ENCODE peak calls at places on chromosomes 12 and 14, in nine cellular contexts. One of them, this sample, is unnamed.

GRCh38 chr14:102362545-102363181 is at the start of the genes CINP and TECPR2:
- DNase-seq in stomach: peak; percentile 99
- DNase-seq in GM23248: peak; percentile 100
- DNase-seq in adrenal gland: peak; percentile 98
- DNase-seq in IMR-90: peak; percentile 93
- DNase-seq in neural progenitor cell: peak; percentile 99
- DNase-seq in Peyer's patch: peak; percentile 99
- DNase-seq in mesendoderm: peak; percentile 96
- DNase-seq in PC-3: peak; percentile 96
- DNase-seq in this sample: peak; percentile 91

GRCh38 chr12:94623161-94623920 is 27.0 kb downstream of the TMCC3 start:
- DNase-seq in stomach: no peak
- DNase-seq in GM23248: no peak
- DNase-seq in adrenal gland: no peak
- DNase-seq in IMR-90: no peak
- DNase-seq in neural progenitor cell: no peak
- DNase-seq in Peyer's patch: peak; percentile 37
- DNase-seq in mesendoderm: no peak
- DNase-seq in PC-3: no peak
- DNase-seq in this sample: no peak

GRCh38 chr14:36655571-36655962 is 6.1 kb upstream of the PAX9 start:
- DNase-seq in stomach: no peak
- DNase-seq in GM23248: no peak
- DNase-seq in adrenal gland: no peak
- DNase-seq in IMR-90: no peak
- DNase-seq in neural progenitor cell: peak; percentile 55
- DNase-seq in Peyer's patch: no peak
- DNase-seq in mesendoderm: peak; percentile 71
- DNase-seq in PC-3: no peak
- DNase-seq in this sample: no peak

GRCh38 chr12:99383258-99383657 is 264.3 kb upstream of the GARIN6 start:
- DNase-seq in stomach: no peak
- DNase-seq in GM23248: no peak
- DNase-seq in adrenal gland: no peak
- DNase-seq in IMR-90: no peak
- DNase-seq in neural progenitor cell: no peak
- DNase-seq in Peyer's patch: no peak
- DNase-seq in mesendoderm: no peak
- DNase-seq in PC-3: no peak
- DNase-seq in this sample: no peak

GRCh38 chr12:7060353-7060954 is at the start of gene C1S:
- DNase-seq in stomach: peak; percentile 39
- DNase-seq in GM23248: peak; percentile 98
- DNase-seq in adrenal gland: peak; percentile 80
- DNase-seq in IMR-90: peak; percentile 99
- DNase-seq in neural progenitor cell: peak; percentile 6
- DNase-seq in Peyer's patch: peak; percentile 65
- DNase-seq in mesendoderm: peak; percentile 94
- DNase-seq in PC-3: peak; percentile 44
- DNase-seq in this sample: no peak

GRCh38 chr12:119594772-119595445 is 1.3 kb downstream of the TMEM233 start:
- DNase-seq in stomach: no peak
- DNase-seq in GM23248: peak; percentile 6
- DNase-seq in adrenal gland: no peak
- DNase-seq in IMR-90: no peak
- DNase-seq in neural progenitor cell: peak; percentile 63
- DNase-seq in Peyer's patch: no peak
- DNase-seq in mesendoderm: peak; percentile 31
- DNase-seq in PC-3: no peak
- DNase-seq in this sample: no peak

GRCh38 chr14:94288610-94289465 is 4.2 kb downstream of the SERPINA10 start:
- DNase-seq in stomach: no peak
- DNase-seq in GM23248: no peak
- DNase-seq in adrenal gland: no peak
- DNase-seq in IMR-90: no peak
- DNase-seq in neural progenitor cell: peak; percentile 41
- DNase-seq in Peyer's patch: no peak
- DNase-seq in mesendoderm: peak; percentile 40
- DNase-seq in PC-3: no peak
- DNase-seq in this sample: no peak

GRCh38 chr12:110600254-110600653 is 13.7 kb upstream of the TCTN1 start:
- DNase-seq in stomach: no peak
- DNase-seq in GM23248: peak; percentile 79
- DNase-seq in adrenal gland: no peak
- DNase-seq in IMR-90: peak; percentile 72
- DNase-seq in neural progenitor cell: no peak
- DNase-seq in Peyer's patch: no peak
- DNase-seq in mesendoderm: peak; percentile 46
- DNase-seq in PC-3: peak; percentile 89
- DNase-seq in this sample: no peak

GRCh38 chr12:39095636-39096330 is 190.4 kb upstream of the CPNE8 start:
- DNase-seq in stomach: no peak
- DNase-seq in GM23248: no peak
- DNase-seq in adrenal gland: no peak
- DNase-seq in IMR-90: no peak
- DNase-seq in neural progenitor cell: no peak
- DNase-seq in Peyer's patch: no peak
- DNase-seq in mesendoderm: peak; percentile 40
- DNase-seq in PC-3: no peak
- DNase-seq in this sample: no peak

GRCh38 chr12:105256921-105257320 is 20.9 kb upstream of the APPL2 start:
- DNase-seq in stomach: no peak
- DNase-seq in GM23248: peak; percentile 96
- DNase-seq in adrenal gland: no peak
- DNase-seq in IMR-90: peak; percentile 89
- DNase-seq in neural progenitor cell: no peak
- DNase-seq in Peyer's patch: no peak
- DNase-seq in mesendoderm: no peak
- DNase-seq in PC-3: peak; percentile 53
- DNase-seq in this sample: no peak

GRCh38 chr12:51028811-51029146 is 2.6 kb upstream of the SLC11A2 start:
- DNase-seq in stomach: no peak
- DNase-seq in GM23248: peak; percentile 45
- DNase-seq in adrenal gland: no peak
- DNase-seq in IMR-90: no peak
- DNase-seq in neural progenitor cell: no peak
- DNase-seq in Peyer's patch: no peak
- DNase-seq in mesendoderm: peak; percentile 39
- DNase-seq in PC-3: peak; percentile 20
- DNase-seq in this sample: no peak

GRCh38 chr12:85963322-85963721 is 89.2 kb downstream of the NTS start:
- DNase-seq in stomach: no peak
- DNase-seq in GM23248: no peak
- DNase-seq in adrenal gland: no peak
- DNase-seq in IMR-90: no peak
- DNase-seq in neural progenitor cell: no peak
- DNase-seq in Peyer's patch: no peak
- DNase-seq in mesendoderm: no peak
- DNase-seq in PC-3: no peak
- DNase-seq in this sample: no peak

GRCh38 chr14:93173943-93174395 is 10.7 kb downstream of the MOAP1 start:
- DNase-seq in stomach: peak; percentile 14
- DNase-seq in GM23248: peak; percentile 52
- DNase-seq in adrenal gland: peak; percentile 66
- DNase-seq in IMR-90: peak; percentile 22
- DNase-seq in neural progenitor cell: no peak
- DNase-seq in Peyer's patch: peak; percentile 45
- DNase-seq in mesendoderm: no peak
- DNase-seq in PC-3: peak; percentile 20
- DNase-seq in this sample: no peak

GRCh38 chr12:54932691-54933090 is 51.9 kb downstream of the TESPA1 start:
- DNase-seq in stomach: no peak
- DNase-seq in GM23248: peak; percentile 18
- DNase-seq in adrenal gland: no peak
- DNase-seq in IMR-90: no peak
- DNase-seq in neural progenitor cell: no peak
- DNase-seq in Peyer's patch: no peak
- DNase-seq in mesendoderm: no peak
- DNase-seq in PC-3: peak; percentile 41
- DNase-seq in this sample: no peak

GRCh38 chr14:23034498-23035302 is at the start of gene PSMB5:
- DNase-seq in stomach: peak; percentile 91
- DNase-seq in GM23248: peak; percentile 98
- DNase-seq in adrenal gland: peak; percentile 92
- DNase-seq in IMR-90: peak; percentile 96
- DNase-seq in neural progenitor cell: peak; percentile 95
- DNase-seq in Peyer's patch: peak; percentile 96
- DNase-seq in mesendoderm: peak; percentile 99
- DNase-seq in PC-3: peak; percentile 95
- DNase-seq in this sample: peak; percentile 65

GRCh38 chr14:85296466-85297210 is 233.3 kb upstream of the FLRT2 start:
- DNase-seq in stomach: no peak
- DNase-seq in GM23248: peak; percentile 83
- DNase-seq in adrenal gland: peak; percentile 34
- DNase-seq in IMR-90: peak; percentile 70
- DNase-seq in neural progenitor cell: no peak
- DNase-seq in Peyer's patch: no peak
- DNase-seq in mesendoderm: peak; percentile 11
- DNase-seq in PC-3: peak; percentile 35
- DNase-seq in this sample: no peak

GRCh38 chr12:78403681-78404080 is 460.9 kb upstream of the SYT1 start:
- DNase-seq in stomach: no peak
- DNase-seq in GM23248: peak; percentile 50
- DNase-seq in adrenal gland: no peak
- DNase-seq in IMR-90: peak; percentile 40
- DNase-seq in neural progenitor cell: no peak
- DNase-seq in Peyer's patch: no peak
- DNase-seq in mesendoderm: no peak
- DNase-seq in PC-3: peak; percentile 45
- DNase-seq in this sample: no peak
- H3K27ac ChIP-seq in stomach: no peak overlapping the region
- H3K27ac ChIP-seq in GM23248: no peak overlapping the region
- H3K27ac ChIP-seq in adrenal gland: no peak overlapping the region
- H3K27ac ChIP-seq in IMR-90: no peak overlapping the region
- H3K27ac ChIP-seq in neural progenitor cell: no peak overlapping the region
- H3K27ac ChIP-seq in Peyer's patch: no peak overlapping the region
- H3K27ac ChIP-seq in mesendoderm: no peak overlapping the region
- H3K27ac ChIP-seq in PC-3: peak overlapping the region; percentile 29
- H3K27ac ChIP-seq in this sample: no peak overlapping the region

GRCh38 chr12:21677204-21677603 is 19.6 kb upstream of the LDHB start:
- DNase-seq in stomach: no peak
- DNase-seq in GM23248: no peak
- DNase-seq in adrenal gland: no peak
- DNase-seq in IMR-90: no peak
- DNase-seq in neural progenitor cell: no peak
- DNase-seq in Peyer's patch: no peak
- DNase-seq in mesendoderm: no peak
- DNase-seq in PC-3: no peak
- DNase-seq in this sample: no peak
- H3K27ac ChIP-seq in stomach: no peak overlapping the region
- H3K27ac ChIP-seq in GM23248: no peak overlapping the region
- H3K27ac ChIP-seq in adrenal gland: no peak overlapping the region
- H3K27ac ChIP-seq in IMR-90: no peak overlapping the region
- H3K27ac ChIP-seq in neural progenitor cell: no peak overlapping the region
- H3K27ac ChIP-seq in Peyer's patch: no peak overlapping the region
- H3K27ac ChIP-seq in mesendoderm: no peak overlapping the region
- H3K27ac ChIP-seq in PC-3: no peak overlapping the region
- H3K27ac ChIP-seq in this sample: peak overlapping the region; percentile 29

GRCh38 chr12:124835652-124836410 is 27.8 kb downstream of the SCARB1 start:
- DNase-seq in stomach: no peak
- DNase-seq in GM23248: no peak
- DNase-seq in adrenal gland: peak; percentile 79
- DNase-seq in IMR-90: no peak
- DNase-seq in neural progenitor cell: no peak
- DNase-seq in Peyer's patch: no peak
- DNase-seq in mesendoderm: no peak
- DNase-seq in PC-3: peak; percentile 58
- DNase-seq in this sample: no peak

GRCh38 chr12:124834822-124835221 is 28.8 kb downstream of the SCARB1 start:
- DNase-seq in stomach: no peak
- DNase-seq in GM23248: no peak
- DNase-seq in adrenal gland: peak; percentile 44
- DNase-seq in IMR-90: no peak
- DNase-seq in neural progenitor cell: no peak
- DNase-seq in Peyer's patch: no peak
- DNase-seq in mesendoderm: no peak
- DNase-seq in PC-3: no peak
- DNase-seq in this sample: no peak

GRCh38 chr12:124836759-124837158 is 26.9 kb downstream of the SCARB1 start:
- DNase-seq in stomach: no peak
- DNase-seq in GM23248: no peak
- DNase-seq in adrenal gland: no peak
- DNase-seq in IMR-90: no peak
- DNase-seq in neural progenitor cell: no peak
- DNase-seq in Peyer's patch: no peak
- DNase-seq in mesendoderm: no peak
- DNase-seq in PC-3: no peak
- DNase-seq in this sample: no peak

GRCh38 chr12:124837249-124837897 is 26.3 kb downstream of the SCARB1 start:
- DNase-seq in stomach: no peak
- DNase-seq in GM23248: no peak
- DNase-seq in adrenal gland: no peak
- DNase-seq in IMR-90: no peak
- DNase-seq in neural progenitor cell: no peak
- DNase-seq in Peyer's patch: no peak
- DNase-seq in mesendoderm: no peak
- DNase-seq in PC-3: no peak
- DNase-seq in this sample: no peak

DNA sequence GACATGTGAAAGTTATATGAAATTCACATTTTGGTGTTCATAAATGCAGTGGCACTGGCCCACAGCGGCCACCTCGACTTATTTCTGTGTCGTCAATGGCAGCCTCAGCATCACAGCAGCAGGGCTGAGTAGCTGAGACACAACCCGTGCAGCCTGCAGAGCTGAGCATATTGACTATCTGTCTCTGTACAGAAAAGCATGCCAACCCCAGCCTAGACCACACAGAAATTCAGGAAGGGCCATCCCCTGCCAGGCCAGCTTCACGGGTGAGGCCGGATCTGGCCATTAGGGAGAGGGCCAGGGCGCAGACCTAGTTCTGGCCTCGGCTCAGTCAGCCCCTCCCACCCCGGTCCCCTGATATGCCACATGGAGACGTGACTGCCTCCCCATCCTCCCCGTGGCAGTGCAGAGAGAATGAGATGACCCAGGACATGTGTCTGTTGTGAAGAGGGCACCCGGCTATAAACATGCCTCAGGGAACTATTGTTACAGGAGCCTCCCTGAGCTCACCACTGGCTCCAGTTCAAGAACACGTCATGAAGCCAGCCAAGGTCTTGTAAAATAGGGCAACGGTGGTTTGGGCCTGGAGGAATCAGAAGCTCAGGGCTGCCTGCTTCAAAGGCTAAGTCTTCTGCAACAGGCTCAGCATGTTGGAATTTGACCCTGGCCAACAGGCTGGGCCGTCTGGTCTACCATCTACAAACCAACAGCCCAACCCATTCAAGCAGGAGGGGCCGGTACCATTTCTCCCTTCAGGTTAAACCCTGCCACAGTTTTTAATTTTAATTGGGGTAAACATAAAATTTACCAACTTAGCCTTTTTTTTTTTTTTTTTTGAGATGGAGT is 25.5 kb downstream of the SCARB1 start:
- DNase-seq in stomach: peak; percentile 60
- DNase-seq in GM23248: peak; percentile 96
- DNase-seq in adrenal gland: peak; percentile 99
- DNase-seq in IMR-90: peak; percentile 98
- DNase-seq in neural progenitor cell: no peak
- DNase-seq in Peyer's patch: peak; percentile 92
- DNase-seq in mesendoderm: peak; percentile 56
- DNase-seq in PC-3: peak; percentile 100
- DNase-seq in this sample: no peak
- H3K27ac ChIP-seq in stomach: no peak overlapping the region
- H3K27ac ChIP-seq in GM23248: peak overlapping the region; percentile 70
- H3K27ac ChIP-seq in adrenal gland: peak overlapping the region; percentile 92
- H3K27ac ChIP-seq in IMR-90: peak overlapping the region; percentile 24
- H3K27ac ChIP-seq in neural progenitor cell: no peak overlapping the region
- H3K27ac ChIP-seq in Peyer's patch: peak overlapping the region; percentile 74
- H3K27ac ChIP-seq in mesendoderm: no peak overlapping the region
- H3K27ac ChIP-seq in PC-3: peak overlapping the region; percentile 87
- H3K27ac ChIP-seq in this sample: no peak overlapping the region

GRCh38 chr12:83954071-83954789 is 958.4 kb downstream of the SLC6A15 start:
- DNase-seq in stomach: no peak
- DNase-seq in GM23248: no peak
- DNase-seq in adrenal gland: no peak
- DNase-seq in IMR-90: no peak
- DNase-seq in neural progenitor cell: peak; percentile 2
- DNase-seq in Peyer's patch: no peak
- DNase-seq in mesendoderm: no peak
- DNase-seq in PC-3: no peak
- DNase-seq in this sample: no peak
- H3K27ac ChIP-seq in stomach: no peak overlapping the region
- H3K27ac ChIP-seq in GM23248: no peak overlapping the region
- H3K27ac ChIP-seq in adrenal gland: no peak overlapping the region
- H3K27ac ChIP-seq in IMR-90: no peak overlapping the region
- H3K27ac ChIP-seq in neural progenitor cell: no peak overlapping the region
- H3K27ac ChIP-seq in Peyer's patch: no peak overlapping the region
- H3K27ac ChIP-seq in mesendoderm: no peak overlapping the region
- H3K27ac ChIP-seq in PC-3: no peak overlapping the region
- H3K27ac ChIP-seq in this sample: no peak overlapping the region